ENCODE peak calls at places on chromosomes 2 and 18, in ten cellular contexts. W, F, A, H, U, T, M, G, K and R are unnamed samples.

GRCh38 chr18:11393486-11393885 is 215.9 kb upstream of the SLC35G4 start:
- DNase-seq in W (no peak), F (no peak), A (peak; percentile 50), H (no peak), U (no peak), T (no peak), M (no peak), G (peak; percentile 9), K (no peak), R (no peak)

GRCh38 chr2:196101325-196101981 is 32.8 kb upstream of the DNAH7 start:
- DNase-seq in W (no peak), F (no peak), A (no peak), H (no peak), U (peak; percentile 85), T (no peak), M (no peak), G (no peak), K (no peak), R (peak; percentile 85)

GRCh38 chr2:132719480-132719879 is 49.5 kb upstream of the LYPD1 start:
- DNase-seq in W (no peak), F (no peak), A (no peak), H (no peak), U (no peak), T (no peak), M (no peak), G (no peak), K (no peak), R (no peak)

GRCh38 chr2:52210161-52210560 is 1178.2 kb upstream of the NRXN1 start:
- DNase-seq in W (no peak), F (no peak), A (no peak), H (no peak), U (no peak), T (no peak), M (no peak), G (no peak), K (no peak), R (no peak)

GRCh38 chr2:10043256-10043905 is at the start of gene KLF11:
- DNase-seq in W (peak; percentile 95), F (peak; percentile 89), A (peak; percentile 95), H (peak; percentile 81), U (peak; percentile 92), T (peak; percentile 97), M (peak; percentile 97), G (peak; percentile 89), K (peak; percentile 96), R (peak; percentile 88)

GRCh38 chr2:237642030-237642700 is 14.8 kb downstream of the LRRFIP1 start:
- DNase-seq in W (no peak), F (no peak), A (no peak), H (no peak), U (no peak), T (peak; percentile 83), M (no peak), G (peak; percentile 24), K (no peak), R (no peak)

GRCh38 chr2:230798769-230799399 is 65.9 kb upstream of the ITM2C start:
- DNase-seq in W (no peak), F (peak; percentile 45), A (no peak), H (peak; percentile 74), U (peak; percentile 71), T (no peak), M (peak; percentile 58), G (peak; percentile 80), K (no peak), R (peak; percentile 59)

GRCh38 chr2:210318891-210319290 is 3.9 kb upstream of the MYL1 start:
- DNase-seq in W (no peak), F (no peak), A (no peak), H (no peak), U (no peak), T (no peak), M (no peak), G (no peak), K (no peak), R (no peak)

GRCh38 chr2:121074322-121074932 is 210.6 kb downstream of the TFCP2L1 start:
- DNase-seq in W (no peak), F (peak; percentile 20), A (no peak), H (no peak), U (no peak), T (no peak), M (peak; percentile 28), G (no peak), K (no peak), R (no peak)

GRCh38 chr2:232473467-232473890 is 14.2 kb downstream of the ECEL1 start:
- DNase-seq in W (no peak), F (no peak), A (no peak), H (no peak), U (peak; percentile 6), T (no peak), M (peak; percentile 75), G (no peak), K (no peak), R (peak; percentile 27)

GRCh38 chr18:49510393-49511115 is 23.5 kb upstream of the C18orf32 start:
- DNase-seq in W (no peak), F (peak; percentile 54), A (no peak), H (peak; percentile 51), U (peak; percentile 64), T (peak; percentile 56), M (peak; percentile 52), G (peak; percentile 71), K (peak; percentile 53), R (peak; percentile 52)

GRCh38 chr2:10830641-10831386 is 18.2 kb upstream of the PDIA6 start:
- DNase-seq in W (no peak), F (no peak), A (no peak), H (no peak), U (no peak), T (no peak), M (no peak), G (no peak), K (no peak), R (no peak)

GRCh38 chr18:56233595-56233994 is 404.8 kb downstream of the TXNL1 start:
- DNase-seq in W (no peak), F (no peak), A (no peak), H (peak; percentile 34), U (peak; percentile 88), T (no peak), M (no peak), G (no peak), K (no peak), R (no peak)

GRCh38 chr2:102226171-102226570 is 39.3 kb downstream of the IL1RL2 start:
- DNase-seq in W (no peak), F (no peak), A (no peak), H (peak; percentile 15), U (no peak), T (no peak), M (no peak), G (no peak), K (no peak), R (no peak)

GRCh38 chr2:26017464-26018183 is 16.3 kb upstream of the RAB10 start:
- DNase-seq in W (no peak), F (no peak), A (no peak), H (no peak), U (no peak), T (no peak), M (no peak), G (no peak), K (no peak), R (no peak)

GRCh38 chr2:3299703-3300102 is 77.9 kb downstream of the EIPR1 start:
- DNase-seq in W (no peak), F (no peak), A (no peak), H (no peak), U (no peak), T (no peak), M (no peak), G (no peak), K (no peak), R (no peak)

GRCh38 chr2:84257871-84258270 is 201.2 kb downstream of the SUCLG1 start:
- DNase-seq in W (no peak), F (peak; percentile 21), A (no peak), H (no peak), U (no peak), T (no peak), M (peak; percentile 27), G (peak; percentile 41), K (no peak), R (no peak)

DNA sequence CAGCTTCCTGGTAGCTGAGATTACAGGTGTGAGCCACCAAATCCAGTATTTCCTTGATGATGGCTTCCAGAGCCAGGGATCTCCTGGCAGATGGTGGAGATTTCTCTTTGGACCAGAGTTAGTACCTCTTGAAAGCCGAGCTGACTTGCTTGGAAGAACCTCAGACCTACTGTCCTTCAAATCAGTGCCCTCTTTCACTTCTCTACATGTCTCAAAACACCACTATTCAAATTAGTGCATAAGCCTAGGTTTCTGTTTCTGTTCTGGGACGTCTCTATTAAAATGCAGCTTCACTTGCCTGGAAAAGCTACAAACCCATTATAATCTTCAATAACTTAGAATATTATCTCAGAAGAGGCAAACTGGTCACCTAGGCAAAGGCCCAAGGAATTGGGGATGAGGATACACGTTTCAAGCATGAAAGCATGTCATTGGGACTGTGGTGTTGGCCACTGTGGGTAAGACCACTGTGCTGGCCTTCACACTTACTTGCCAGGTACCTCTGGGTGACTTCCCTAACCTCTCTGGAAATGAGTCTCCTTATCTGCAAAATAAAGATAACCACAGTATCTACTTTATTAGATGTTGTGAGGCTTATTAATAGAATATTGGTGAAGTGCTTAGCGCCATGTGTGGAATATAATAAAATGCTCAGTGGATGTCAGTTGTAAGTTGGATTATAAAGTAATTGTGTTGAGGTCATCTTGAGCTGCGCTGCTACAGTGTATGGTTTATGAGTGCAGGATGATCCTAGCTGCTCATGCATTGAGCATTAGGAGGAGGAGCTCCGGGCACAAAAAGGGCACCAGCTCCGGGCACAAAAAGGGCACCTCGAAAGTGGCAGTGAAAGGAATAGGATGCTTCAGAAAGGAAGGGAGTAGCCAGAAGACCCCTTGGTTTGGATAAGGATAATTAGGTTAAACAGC is 84.5 kb downstream of the DOCK10 start:
- DNase-seq in W (no peak), F (no peak), A (no peak), H (no peak), U (no peak), T (no peak), M (no peak), G (no peak), K (no peak), R (no peak)
- H3K4me1 ChIP-seq in W (no peaks in the 10 kb centered on the region), F (peaks cover 3% of the 10 kb centered on the region), A (peaks cover 12% of the 10 kb centered on the region), H (no peaks in the 10 kb centered on the region), U (peaks cover 4% of the 10 kb centered on the region), T (peaks cover 7% of the 10 kb centered on the region), M (no peaks in the 10 kb centered on the region), G (peaks cover 8% of the 10 kb centered on the region), K (no peaks in the 10 kb centered on the region), R (no peaks in the 10 kb centered on the region)

GRCh38 chr2:225608136-225608535 is 208.6 kb downstream of the NYAP2 start:
- DNase-seq in W (no peak), F (no peak), A (no peak), H (no peak), U (no peak), T (no peak), M (no peak), G (no peak), K (no peak), R (no peak)
- H3K27ac ChIP-seq in W (no peak overlapping the region), F (no peak overlapping the region), A (no peak overlapping the region), H (no peak overlapping the region), U (no peak overlapping the region), T (no peak overlapping the region), M (no peak overlapping the region), G (no peak overlapping the region), K (no peak overlapping the region), R (no peak overlapping the region)

GRCh38 chr2:188318161-188318749 is 26.6 kb downstream of the GULP1 start:
- DNase-seq in W (no peak), F (no peak), A (no peak), H (peak; percentile 71), U (no peak), T (no peak), M (no peak), G (no peak), K (no peak), R (no peak)
- H3K4me1 ChIP-seq in W (no peaks in the 10 kb centered on the region), F (peaks cover 37% of the 10 kb centered on the region), A (peaks cover 12% of the 10 kb centered on the region), H (peaks cover 95% of the 10 kb centered on the region), U (peaks cover 2% of the 10 kb centered on the region), T (no peaks in the 10 kb centered on the region), M (peaks cover 8% of the 10 kb centered on the region), G (peaks cover 96% of the 10 kb centered on the region), K (peaks cover 6% of the 10 kb centered on the region), R (no peaks in the 10 kb centered on the region)

GRCh38 chr2:215917953-215918620 is 95.3 kb downstream of the MREG start:
- DNase-seq in W (no peak), F (peak; percentile 25), A (no peak), H (peak; percentile 34), U (peak; percentile 35), T (no peak), M (peak; percentile 29), G (no peak), K (no peak), R (no peak)
- H3K27ac ChIP-seq in W (no peak overlapping the region), F (peak overlapping the region; percentile 50), A (peak overlapping the region; percentile 16), H (no peak overlapping the region), U (no peak overlapping the region), T (no peak overlapping the region), M (peak overlapping the region; percentile 46), G (peak overlapping the region; percentile 18), K (no peak overlapping the region), R (peak overlapping the region; percentile 18)